ENCODE peak calls at places on chromosomes 13 and 19, in seven cellular contexts. O is AG20443; K is CD8-positive, alpha-beta memory T cell; D is stimulated activated CD8-positive, alpha-beta memory T cell treated with anti-CD3 and anti-CD28 coated beads, Interleukin-7, amount 100 ng/mL, for 4 hours; B is RKO; F is NCI-H146; J is kidney epithelial cell. H is an unnamed sample.

GRCh38 chr13:102277286-102277685 is 124.6 kb downstream of the FGF14 start:
- DNase-seq in O (no peak), K (no peak), D (no peak), B (no peak), F (no peak), J (no peak), H (no peak)

GRCh38 chr13:90099847-90100246 is 1247.6 kb upstream of the MIR17HG start:
- DNase-seq in O (no peak), K (no peak), D (no peak), B (no peak), F (no peak), J (no peak), H (no peak)

GRCh38 chr13:44342741-44343140 is 30.9 kb upstream of the SERP2 start:
- DNase-seq in O (no peak), K (no peak), D (no peak), B (no peak), F (no peak), J (no peak), H (no peak)

GRCh38 chr19:3573162-3573857 is 566 bp downstream of the HMG20B start:
- DNase-seq in O (no peak), K (no peak), D (no peak), B (peak), F (no peak), J (no peak), H (no peak)

GRCh38 chr19:8302357-8302691 is 5.8 kb downstream of the CD320 start:
- DNase-seq in O (no peak), K (no peak), D (no peak), B (no peak), F (no peak), J (no peak), H (peak)

GRCh38 chr19:51410950-51411748 is 6.3 kb downstream of the SIGLEC10 start:
- DNase-seq in O (no peak), K (no peak), D (no peak), B (no peak), F (no peak), J (no peak), H (no peak)

GRCh38 chr13:106415971-106416370 is 119.5 kb downstream of the EFNB2 start:
- DNase-seq in O (no peak), K (no peak), D (no peak), B (no peak), F (no peak), J (no peak), H (no peak)

GRCh38 chr19:32675720-32676185 is at the start of gene RGS9BP:
- DNase-seq in O (peak), K (peak), D (peak), B (peak), F (peak), J (no peak), H (peak)

GRCh38 chr19:50476224-50476942 is at the start of the genes EMC10 and GARIN5A:
- DNase-seq in O (peak), K (peak), D (peak), B (peak), F (peak), J (peak), H (peak)

GRCh38 chr13:76570485-76570884 is 315.7 kb downstream of the KCTD12 start:
- DNase-seq in O (no peak), K (no peak), D (no peak), B (no peak), F (no peak), J (no peak), H (no peak)

GRCh38 chr13:34208326-34208725 is 390.4 kb downstream of the RFC3 start:
- DNase-seq in O (peak), K (no peak), D (no peak), B (no peak), F (no peak), J (no peak), H (no peak)

GRCh38 chr13:24709186-24709913 is 29.1 kb downstream of the ATP12A start:
- DNase-seq in O (no peak), K (peak), D (peak), B (no peak), F (no peak), J (no peak), H (no peak)

H was measured in prostate gland.